ENCODE peak calls at places on chromosomes 5 and 9, in six cellular contexts. Y is foreskin fibroblast; F is GM23338; V is CD4-positive, alpha-beta T cell; T is left ventricle myocardium inferior; Z is stomach. Q is an unnamed sample.

GRCh38 chr9:70486127-70486526 is 71.7 kb upstream of the KLF9 start:
- DNase-seq in F (no peak), Z (no peak), T (no peak), Y (peak; percentile 74), V (no peak), Q (no peak)

GRCh38 chr5:119411291-119411934 is 40.9 kb upstream of the HSD17B4 start:
- DNase-seq in Y (peak; percentile 68), V (no peak), Z (no peak), F (no peak), T (no peak), Q (no peak)

GRCh38 chr5:174599992-174600391 is 124.4 kb upstream of the MSX2 start:
- DNase-seq in Y (no peak), T (no peak), Z (peak; percentile 39), V (no peak), F (peak; percentile 73), Q (no peak)

GRCh38 chr9:110029422-110029814 is 178.5 kb downstream of the C9orf152 start:
- DNase-seq in F (no peak), Y (peak; percentile 91), T (no peak), V (no peak), Z (no peak), Q (peak; percentile 98)

GRCh38 chr9:96621619-96622018 is 2.0 kb upstream of the CDC14B start:
- DNase-seq in Y (peak; percentile 43), Z (no peak), T (no peak), F (peak; percentile 34), V (no peak), Q (no peak)

GRCh38 chr5:168881427-168882149 is 302.4 kb upstream of the PANK3 start:
- DNase-seq in F (peak; percentile 72), Z (no peak), V (no peak), T (no peak), Y (no peak), Q (no peak)

GRCh38 chr5:140205952-140206351 is 31.0 kb downstream of the CYSTM1 start:
- DNase-seq in T (no peak), Y (no peak), Z (no peak), F (peak; percentile 82), V (no peak), Q (no peak)

GRCh38 chr9:71761938-71762353 is 6.4 kb downstream of the CEMIP2 start:
- DNase-seq in F (no peak), V (no peak), Z (no peak), Y (no peak), T (no peak), Q (no peak)

GRCh38 chr5:128701301-128701700 is 163.3 kb upstream of the FBN2 start:
- DNase-seq in V (no peak), F (no peak), Y (no peak), T (no peak), Z (no peak), Q (no peak)

GRCh38 chr5:150284311-150284710 is 5.3 kb downstream of the CAMK2A start:
- DNase-seq in F (no peak), Z (no peak), V (no peak), Y (peak; percentile 60), T (no peak), Q (no peak)

GRCh38 chr5:39691993-39692392 is 267.2 kb upstream of the DAB2 start:
- DNase-seq in V (no peak), T (no peak), Z (no peak), F (peak; percentile 44), Y (no peak), Q (no peak)

GRCh38 chr9:121676916-121677315 is 25.5 kb downstream of the DAB2IP start:
- DNase-seq in F (no peak), Y (no peak), V (no peak), Z (no peak), T (no peak), Q (no peak)

GRCh38 chr9:15642369-15642962 is 89.6 kb downstream of the CCDC171 start:
- DNase-seq in F (peak; percentile 62), T (no peak), Z (no peak), Y (peak; percentile 59), V (no peak), Q (peak; percentile 44)

GRCh38 chr5:38438757-38439156 is 117.7 kb downstream of the LIFR start:
- DNase-seq in Y (no peak), V (no peak), Z (no peak), F (no peak), T (no peak), Q (no peak)

GRCh38 chr5:80569086-80569960 is 757 bp downstream of the ANKRD34B start:
- DNase-seq in Y (peak; percentile 20), F (peak; percentile 54), V (no peak), Z (no peak), T (no peak), Q (no peak)

GRCh38 chr9:126805546-126806262 is 864 bp downstream of the ZBTB43 start:
- DNase-seq in Z (peak; percentile 69), F (peak; percentile 6), T (peak; percentile 61), Y (peak; percentile 81), V (peak; percentile 73), Q (peak; percentile 60)

GRCh38 chr9:96514108-96514824 is 64.3 kb downstream of the HABP4 start:
- DNase-seq in F (no peak), Z (no peak), V (no peak), Y (peak; percentile 86), T (no peak), Q (peak; percentile 79)

DNA sequence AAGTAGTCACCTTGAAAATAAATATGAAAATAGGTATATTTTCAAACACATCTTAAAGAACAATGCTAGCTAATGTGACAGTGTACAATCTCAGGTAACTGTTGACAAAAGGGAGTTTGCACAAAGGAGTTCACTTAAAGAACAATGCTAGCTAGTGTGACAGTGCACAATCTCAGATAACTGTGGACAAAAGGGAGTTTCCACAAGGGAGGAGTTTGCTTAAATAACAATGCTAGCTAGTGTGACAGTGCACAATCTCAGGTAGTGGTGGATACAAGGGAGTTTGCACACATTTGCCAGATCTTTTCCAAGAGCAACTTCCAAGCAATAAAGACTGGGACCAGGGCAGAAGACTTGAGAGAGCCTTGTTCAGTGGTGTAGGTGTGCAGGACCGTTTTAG is 442.9 kb upstream of the FTMT start:
- DNase-seq in Y (no peak), T (no peak), V (no peak), F (peak; percentile 4), Z (no peak), Q (no peak)
- TF ChIP-seq CTCF in Y (no peak), T (no peak), V (no peak), F (no peak), Z (no peak), Q (no peak)

GRCh38 chr5:17912794-17913193 is 278.5 kb downstream of the TAF11L14 start:
- DNase-seq in F (no peak), Y (no peak), V (no peak), T (no peak), Z (no peak), Q (no peak)
- TF ChIP-seq CTCF in F (no peak), Y (no peak), V (no peak), T (no peak), Z (no peak), Q (no peak)

DNA sequence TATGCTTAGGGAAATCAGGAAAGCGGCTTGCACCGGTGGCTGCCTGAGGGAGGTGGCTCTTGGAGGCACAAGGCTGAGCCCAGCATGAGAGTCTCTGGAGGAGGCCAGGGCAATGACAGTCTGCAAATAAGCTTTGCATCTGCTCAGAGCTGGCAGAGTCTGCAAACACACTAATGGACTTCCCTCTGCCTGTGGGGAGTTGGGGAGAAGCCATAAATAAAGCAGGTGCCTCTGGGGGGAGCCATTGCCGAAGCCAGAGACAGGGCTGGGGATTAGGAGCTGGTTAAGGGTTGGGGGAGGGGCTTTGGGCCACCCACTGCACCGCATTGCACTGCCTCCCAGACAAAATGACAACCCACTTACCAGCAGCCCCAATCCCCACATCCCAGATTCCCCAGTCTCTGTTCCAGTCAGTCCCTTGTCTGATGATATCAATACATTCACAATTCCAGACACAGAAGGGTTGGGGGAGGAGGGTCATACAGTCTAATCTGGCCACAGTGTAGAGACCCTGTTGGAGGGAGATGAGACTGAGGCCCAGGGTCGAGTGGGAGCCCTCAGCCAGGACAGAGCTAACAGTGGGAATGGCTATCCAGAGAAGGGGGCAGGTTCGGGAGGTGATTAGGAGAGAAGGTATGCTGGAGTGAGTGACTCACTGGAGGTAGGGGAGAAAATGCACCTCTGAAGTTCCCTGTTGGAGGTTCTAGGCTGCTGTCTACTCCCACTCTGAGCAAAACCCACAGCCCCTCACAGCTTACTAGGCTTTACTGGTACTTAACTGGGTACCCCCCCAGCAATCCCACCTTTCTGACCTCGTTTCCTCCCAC is 53.7 kb downstream of the PAX5 start:
- DNase-seq in T (no peak), F (peak; percentile 85), Y (no peak), Z (no peak), V (no peak), Q (no peak)
- TF ChIP-seq CTCF in T (no peak), F (peak; percentile 50), Y (no peak), Z (no peak), V (no peak), Q (peak; percentile 8)

DNA sequence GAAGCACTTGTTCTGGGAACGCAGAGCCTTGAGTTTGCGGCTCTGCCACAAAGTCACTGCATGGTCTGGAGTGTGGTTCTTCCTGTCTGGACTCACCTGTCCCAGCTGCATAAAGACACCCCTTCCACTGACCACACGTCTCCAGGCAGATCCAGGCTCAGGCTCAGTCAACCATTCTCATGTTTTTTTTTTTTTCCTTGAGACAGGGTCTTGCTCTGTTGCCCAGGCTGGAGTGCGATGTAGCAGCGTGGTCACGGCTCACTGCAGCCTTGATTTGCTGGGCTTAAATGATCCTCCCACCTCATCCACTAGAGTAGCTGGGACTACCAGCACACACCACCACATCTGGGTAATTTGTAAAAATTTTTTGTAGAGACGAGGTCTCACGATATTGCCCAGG is 102.9 kb upstream of the KLF4 start:
- DNase-seq in Y (no peak), V (no peak), Z (no peak), T (no peak), F (no peak), Q (no peak)
- TF ChIP-seq CTCF in Y (no peak), V (no peak), Z (no peak), T (no peak), F (no peak), Q (no peak)

DNA sequence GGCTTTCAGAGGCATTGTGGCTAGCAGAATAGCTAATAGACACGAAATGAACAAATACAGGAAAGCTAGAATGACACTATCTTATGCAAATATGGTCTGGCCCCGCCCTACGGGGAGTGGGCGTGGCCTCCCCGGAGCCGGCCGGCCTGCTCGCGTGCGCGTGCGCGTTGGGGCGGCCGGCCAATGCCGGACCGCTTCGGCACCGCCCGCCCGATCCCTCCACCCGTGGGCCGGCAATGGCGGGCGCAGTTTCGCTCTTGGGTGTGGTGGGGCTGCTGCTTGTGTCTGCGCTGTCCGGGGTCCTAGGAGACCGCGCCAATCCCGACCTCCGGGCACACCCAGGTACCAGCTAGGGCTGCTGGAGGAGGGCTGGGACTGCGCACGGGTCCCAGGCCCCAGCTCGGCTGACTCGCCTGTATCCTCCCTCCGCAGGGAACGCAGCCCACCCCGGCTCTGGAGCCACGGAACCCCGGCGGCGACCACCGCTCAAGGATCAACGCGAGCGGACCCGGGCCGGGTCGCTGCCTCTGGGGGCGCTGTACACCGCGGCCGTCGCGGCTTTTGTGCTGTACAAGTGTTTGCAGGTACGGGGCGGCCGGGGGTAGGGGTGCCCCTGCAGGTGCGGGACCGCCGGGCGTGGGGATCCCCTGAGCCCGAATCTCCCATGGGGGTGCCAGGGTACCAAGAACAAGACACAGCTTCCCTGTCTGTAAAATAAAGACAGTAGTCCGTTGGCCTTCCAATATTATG is at the start of gene CCDC107:
- DNase-seq in Z (peak; percentile 89), F (peak; percentile 79), V (peak; percentile 73), T (peak; percentile 87), Y (peak; percentile 93), Q (peak; percentile 88)
- TF ChIP-seq CTCF in Z (peak; percentile 46), F (peak; percentile 60), V (peak; percentile 94), T (peak; percentile 71), Y (peak; percentile 26), Q (peak; percentile 47)

DNA sequence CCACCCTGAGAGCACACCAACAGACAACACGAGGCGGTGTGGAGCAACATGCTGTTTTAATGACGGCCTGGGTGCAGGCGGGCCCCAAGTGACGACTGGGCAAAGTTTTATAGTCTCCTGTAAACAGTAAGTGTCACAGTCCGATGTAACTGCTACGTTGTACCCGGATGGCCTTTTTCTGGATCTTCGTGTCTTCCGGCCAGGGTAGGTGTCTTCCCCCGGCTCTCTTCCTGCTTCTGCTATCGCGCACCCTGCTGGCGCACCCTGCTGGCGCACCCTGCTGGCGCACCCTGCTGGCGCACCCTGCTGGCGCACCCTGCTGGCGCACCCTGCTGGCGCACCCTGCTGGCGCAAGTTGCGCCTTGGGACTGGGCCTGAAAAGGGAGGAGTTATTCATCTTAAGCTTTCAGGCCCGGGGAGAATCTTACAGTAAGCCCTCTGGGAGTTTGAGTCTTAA is 143.0 kb upstream of the TARS1 start:
- DNase-seq in V (no peak), F (peak; percentile 43), T (no peak), Y (no peak), Z (no peak), Q (peak; percentile 22)
- TF ChIP-seq CTCF in V (no peak), F (peak; percentile 69), T (no peak), Y (no peak), Z (no peak), Q (peak; percentile 64)